ENCODE peak calls at places on chromosomes 2 and 18, in eight cellular contexts. X, M, F, H, J, S, Q and N are unnamed samples.

GRCh38 chr2:98556634-98557033 is 51.7 kb downstream of the COA5 start:
- DNase-seq in X (no peak), M (no peak), F (no peak), H (no peak), J (no peak), S (no peak), Q (no peak), N (no peak)

GRCh38 chr18:13286456-13287125 is 68.0 kb downstream of the LDLRAD4 start:
- DNase-seq in X (no peak), M (no peak), F (no peak), H (no peak), J (no peak), S (no peak), Q (no peak), N (no peak)

GRCh38 chr2:34570266-34570872 is 971.3 kb upstream of the FAM98A start:
- DNase-seq in X (no peak), M (no peak), F (no peak), H (no peak), J (peak; percentile 70), S (no peak), Q (no peak), N (no peak)

GRCh38 chr18:10843533-10843932 is 305.8 kb downstream of the PIEZO2 start:
- DNase-seq in X (no peak), M (no peak), F (no peak), H (no peak), J (no peak), S (no peak), Q (no peak), N (no peak)

GRCh38 chr2:241271641-241272297 is 43.7 kb downstream of the HDLBP start:
- DNase-seq in X (peak; percentile 58), M (peak; percentile 27), F (peak; percentile 92), H (peak; percentile 94), J (peak; percentile 59), S (peak; percentile 83), Q (peak; percentile 35), N (peak; percentile 89)

GRCh38 chr2:232204457-232204931 is 174.1 kb upstream of the ALPP start:
- DNase-seq in X (no peak), M (no peak), F (peak; percentile 74), H (peak; percentile 16), J (no peak), S (peak; percentile 68), Q (no peak), N (no peak)

GRCh38 chr18:68241881-68242280 is 473.0 kb downstream of the TMX3 start:
- DNase-seq in X (no peak), M (no peak), F (no peak), H (no peak), J (no peak), S (no peak), Q (no peak), N (no peak)

GRCh38 chr2:42238644-42239288 is 69.6 kb downstream of the EML4 start:
- DNase-seq in X (no peak), M (no peak), F (peak; percentile 76), H (peak; percentile 32), J (peak; percentile 71), S (peak; percentile 16), Q (peak; percentile 31), N (no peak)

GRCh38 chr18:77115461-77115907 is 17.1 kb downstream of the MBP start:
- DNase-seq in X (no peak), M (no peak), F (no peak), H (no peak), J (no peak), S (no peak), Q (no peak), N (no peak)

GRCh38 chr2:23513245-23513880 is 128.4 kb downstream of the KLHL29 start:
- DNase-seq in X (no peak), M (no peak), F (no peak), H (no peak), J (peak; percentile 86), S (no peak), Q (peak; percentile 2), N (no peak)

GRCh38 chr2:73020657-73021370 is 50.7 kb downstream of the SFXN5 start:
- DNase-seq in X (peak; percentile 31), M (no peak), F (peak; percentile 5), H (peak; percentile 94), J (no peak), S (peak; percentile 80), Q (no peak), N (peak; percentile 31)

GRCh38 chr2:105593221-105593967 is 151.3 kb upstream of the NCK2 start:
- DNase-seq in X (no peak), M (no peak), F (no peak), H (no peak), J (no peak), S (no peak), Q (no peak), N (no peak)

GRCh38 chr2:230423851-230424458 is 8.0 kb downstream of the SP100 start:
- DNase-seq in X (no peak), M (no peak), F (no peak), H (no peak), J (no peak), S (peak; percentile 75), Q (no peak), N (no peak)

GRCh38 chr2:230418341-230419016 is 2.5 kb downstream of the SP100 start:
- DNase-seq in X (no peak), M (no peak), F (no peak), H (peak; percentile 69), J (no peak), S (peak; percentile 65), Q (no peak), N (no peak)

GRCh38 chr2:230417436-230417835 is 1.4 kb downstream of the SP100 start:
- DNase-seq in X (no peak), M (no peak), F (no peak), H (no peak), J (no peak), S (no peak), Q (no peak), N (no peak)

GRCh38 chr2:230425377-230425776 is 9.4 kb downstream of the SP100 start:
- DNase-seq in X (no peak), M (no peak), F (no peak), H (no peak), J (no peak), S (no peak), Q (no peak), N (no peak)

GRCh38 chr2:230422149-230422548 is 6.1 kb downstream of the SP100 start:
- DNase-seq in X (no peak), M (no peak), F (no peak), H (no peak), J (no peak), S (no peak), Q (no peak), N (no peak)
- TF ChIP-seq CTCF in X (no peak), M (peak; percentile 11), F (no peak), H (no peak), J (no peak), S (peak; percentile 42), Q (no peak), N (no peak)

GRCh38 chr2:119292226-119292625 is 68.6 kb downstream of the STEAP3 start:
- DNase-seq in X (no peak), M (no peak), F (peak; percentile 73), H (peak; percentile 55), J (no peak), S (no peak), Q (no peak), N (no peak)
- TF ChIP-seq CTCF in X (no peak), M (peak; percentile 26), F (no peak), H (peak; percentile 11), J (no peak), S (no peak), Q (no peak), N (no peak)

DNA sequence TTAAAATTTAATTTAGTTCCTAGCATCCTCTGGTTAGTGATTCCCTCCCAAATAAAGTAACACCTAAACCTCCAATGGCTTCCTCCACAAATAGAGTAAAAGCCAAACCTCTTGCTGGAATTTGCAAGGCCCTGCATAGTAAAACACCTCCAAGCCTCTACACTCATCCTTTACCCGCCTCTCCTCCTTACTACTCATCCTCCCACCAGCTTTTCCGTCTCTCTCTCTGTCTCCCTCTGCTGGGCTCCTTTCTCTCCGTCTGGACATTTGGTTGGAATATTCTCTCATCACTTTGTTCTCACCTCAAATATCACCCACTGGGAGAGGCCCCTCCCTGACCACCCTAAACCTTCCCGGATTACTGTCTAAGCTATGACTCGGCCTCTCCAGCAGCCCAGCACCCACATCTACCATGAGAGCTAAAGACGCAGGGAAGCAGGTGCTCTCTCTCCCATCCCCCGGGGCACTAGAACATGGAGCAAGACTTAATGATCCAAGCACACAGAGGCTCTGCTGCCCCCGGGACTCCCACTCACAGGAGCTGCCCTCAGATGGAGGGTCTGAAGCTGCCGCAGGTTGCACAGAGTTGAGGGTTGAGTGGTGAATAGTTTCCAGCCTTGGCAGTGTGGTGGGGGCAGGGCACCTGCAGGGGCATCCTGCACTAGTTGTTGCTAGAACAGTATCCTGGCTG is 167.2 kb downstream of the FBXO15 start:
- DNase-seq in X (peak; percentile 60), M (no peak), F (no peak), H (peak; percentile 20), J (peak; percentile 62), S (peak; percentile 9), Q (peak; percentile 69), N (no peak)
- TF ChIP-seq CTCF in X (peak; percentile 47), M (peak; percentile 71), F (no peak), H (peak; percentile 35), J (peak; percentile 69), S (peak; percentile 25), Q (peak; percentile 62), N (no peak)

DNA sequence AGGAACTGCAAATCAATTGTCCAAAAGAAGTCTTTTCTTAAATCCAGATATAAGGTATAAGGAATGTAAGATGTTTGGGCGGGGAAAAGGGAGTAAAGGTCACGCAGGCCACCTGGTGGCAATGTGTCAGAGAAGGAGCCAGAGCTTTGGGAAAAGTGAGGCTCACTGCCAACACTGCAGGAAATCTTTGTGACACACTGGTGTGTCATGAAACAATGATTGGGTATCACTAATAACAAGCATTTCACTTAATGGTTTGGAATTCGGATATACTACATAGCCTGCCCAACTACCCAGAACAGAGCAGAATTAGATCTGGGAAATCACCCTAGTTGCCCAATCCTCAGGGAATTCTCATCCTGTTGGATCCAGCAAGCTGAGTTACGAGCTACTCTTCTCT is 61.0 kb downstream of the RBMS1 start:
- DNase-seq in X (no peak), M (no peak), F (no peak), H (peak; percentile 85), J (no peak), S (peak; percentile 72), Q (no peak), N (no peak)
- TF ChIP-seq CTCF in X (no peak), M (peak; percentile 18), F (no peak), H (no peak), J (no peak), S (no peak), Q (no peak), N (no peak)

DNA sequence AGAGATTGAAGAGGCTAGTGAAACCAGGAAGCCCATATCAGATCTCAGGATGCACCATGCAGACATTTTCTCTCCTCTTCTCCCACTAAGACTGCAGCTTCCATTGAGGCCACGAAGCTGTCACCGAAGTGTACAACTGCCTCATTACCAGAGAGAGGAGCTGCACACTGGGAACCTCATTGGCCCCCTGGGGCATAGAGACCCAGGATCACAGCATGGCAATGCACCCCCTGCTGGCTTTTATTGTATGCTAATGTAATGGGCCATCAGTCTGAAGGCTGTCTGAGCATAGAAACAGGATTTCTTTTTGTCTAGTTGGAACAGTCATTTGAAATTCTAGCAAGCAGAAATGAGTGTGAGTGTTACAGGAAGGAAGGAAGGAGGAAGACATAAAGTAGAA is 861.6 kb upstream of the CELF4 start:
- DNase-seq in X (no peak), M (no peak), F (no peak), H (no peak), J (peak; percentile 67), S (no peak), Q (peak; percentile 32), N (no peak)
- TF ChIP-seq CTCF in X (no peak), M (peak; percentile 29), F (no peak), H (no peak), J (peak; percentile 50), S (no peak), Q (no peak), N (no peak)